ENCODE peak calls at places on chromosomes 7 and 10, in seven cellular contexts. J, G, E, R, U, D and M are unnamed samples. For H3K36me3, the result is how much of the 10 kb centered on the place peaks cover.

GRCh38 chr10:101091546-101092290 is 29.9 kb downstream of the KAZALD1 start:
- DNase-seq in J (no peak), E (peak), D (no peak), U (peak), R (no peak), G (no peak), M (peak)

GRCh38 chr10:122494833-122495232 is 33.5 kb downstream of the HTRA1 start:
- DNase-seq in D (no peak), G (no peak), E (peak), R (peak), U (peak), J (peak), M (peak)

GRCh38 chr10:109893371-109893770 is 29.9 kb downstream of the XPNPEP1 start:
- DNase-seq in D (no peak), G (no peak), R (no peak), E (no peak), J (no peak), U (no peak), M (no peak)

GRCh38 chr10:17428096-17428615 is 26.2 kb downstream of the ST8SIA6 start:
- DNase-seq in U (no peak), E (no peak), D (no peak), G (no peak), R (no peak), J (no peak), M (no peak)

GRCh38 chr10:114915294-114915693 is 22.7 kb upstream of the TRUB1 start:
- DNase-seq in R (no peak), D (no peak), G (no peak), J (no peak), E (no peak), U (no peak), M (no peak)

GRCh38 chr10:58894929-58895328 is 281.5 kb upstream of the PHYHIPL start:
- DNase-seq in U (no peak), J (peak), R (no peak), G (no peak), D (no peak), E (no peak), M (no peak)

GRCh38 chr10:123398180-123398591 is 244.0 kb downstream of the BUB3 start:
- DNase-seq in J (no peak), U (no peak), D (peak), G (no peak), E (no peak), R (no peak), M (no peak)

GRCh38 chr7:71506822-71507221 is 374.9 kb downstream of the GALNT17 start:
- DNase-seq in J (no peak), E (no peak), G (no peak), D (no peak), R (no peak), U (no peak), M (no peak)

GRCh38 chr7:896346-897075 is 20.2 kb downstream of the GET4 start:
- DNase-seq in E (no peak), U (no peak), R (no peak), D (no peak), G (no peak), J (no peak), M (no peak)

GRCh38 chr10:63819753-63820347 is 298.6 kb downstream of the REEP3 start:
- DNase-seq in G (peak), D (no peak), U (peak), J (peak), E (peak), R (peak), M (peak)

GRCh38 chr7:100544949-100545635 is 6.1 kb downstream of the AGFG2 start:
- DNase-seq in D (no peak), G (no peak), R (no peak), U (peak), J (peak), E (peak), M (no peak)

GRCh38 chr10:22630229-22631174 is 83.9 kb downstream of the PIP4K2A start:
- DNase-seq in J (peak), G (no peak), E (peak), U (peak), D (peak), R (no peak), M (no peak)

GRCh38 chr10:113788604-113789083 is 37.2 kb downstream of the PLEKHS1 start:
- DNase-seq in J (peak), D (peak), R (peak), E (peak), G (no peak), U (peak), M (peak)

GRCh38 chr10:29748109-29748650 is 113.4 kb upstream of the SVIL start:
- DNase-seq in J (peak), E (no peak), U (no peak), G (no peak), D (no peak), R (no peak), M (no peak)

GRCh38 chr7:54076619-54077018 is 465.6 kb upstream of the VSTM2A start:
- DNase-seq in G (no peak), D (no peak), J (no peak), E (no peak), R (no peak), U (peak), M (no peak)

GRCh38 chr10:129107525-129107924 is 359.5 kb upstream of the MGMT start:
- DNase-seq in G (no peak), D (no peak), J (no peak), U (no peak), R (no peak), E (no peak), M (no peak)

GRCh38 chr10:73517166-73517888 is 21.5 kb upstream of the PPP3CB start:
- DNase-seq in D (no peak), R (no peak), U (peak), J (no peak), E (no peak), G (no peak), M (no peak)

GRCh38 chr7:153943428-153944370 is 108.5 kb upstream of the DPP6 start:
- DNase-seq in J (no peak), G (no peak), E (no peak), D (no peak), R (no peak), U (no peak), M (no peak)

GRCh38 chr7:112104153-112104552 is 102.0 kb downstream of the DOCK4 start:
- DNase-seq in U (no peak), E (no peak), G (no peak), D (no peak), J (no peak), R (no peak), M (no peak)

GRCh38 chr10:24968349-24968748 is 15.9 kb upstream of the PRTFDC1 start:
- DNase-seq in D (no peak), J (no peak), E (no peak), G (no peak), U (no peak), R (no peak), M (no peak)

GRCh38 chr7:138352570-138353461 is 107.2 kb upstream of the TRIM24 start:
- DNase-seq in J (peak), R (no peak), D (no peak), E (no peak), G (no peak), U (no peak), M (no peak)

GRCh38 chr10:126730856-126731612 is 60.5 kb upstream of the C10orf90 start:
- DNase-seq in D (no peak), G (no peak), R (no peak), U (peak), E (no peak), J (no peak), M (no peak)

GRCh38 chr7:140247564-140247963 is 70.8 kb upstream of the KDM7A start:
- DNase-seq in D (no peak), E (no peak), J (peak), G (no peak), R (no peak), U (no peak), M (no peak)

GRCh38 chr7:131574741-131575140 is 18.3 kb upstream of the PODXL start:
- DNase-seq in R (no peak), J (no peak), E (peak), U (no peak), D (no peak), G (no peak), M (peak)

GRCh38 chr10:1155791-1156615 is 99.8 kb downstream of the WDR37 start:
- DNase-seq in J (no peak), D (no peak), U (no peak), E (no peak), R (no peak), G (no peak), M (no peak)

GRCh38 chr7:47314728-47315601 is 266.9 kb downstream of the TNS3 start:
- DNase-seq in R (no peak), D (no peak), G (peak), U (no peak), J (peak), E (peak), M (no peak)

GRCh38 chr7:38369816-38370493 is 96.5 kb upstream of the TARP start:
- DNase-seq in E (peak), J (peak), G (peak), U (peak), R (peak), D (peak), M (peak)

GRCh38 chr10:29304259-29305030 is 15.6 kb downstream of the LYZL1 start:
- DNase-seq in R (peak), J (peak), D (no peak), G (peak), E (peak), U (peak), M (peak)

GRCh38 chr10:45023426-45023825 is 22.7 kb downstream of the ZNF22 start:
- DNase-seq in D (no peak), E (peak), U (no peak), R (no peak), G (no peak), J (no peak), M (no peak)

GRCh38 chr10:102113956-102114857 is 6.0 kb downstream of the LDB1 start:
- DNase-seq in G (peak), J (no peak), E (peak), U (no peak), D (peak), R (no peak), M (peak)

DNA sequence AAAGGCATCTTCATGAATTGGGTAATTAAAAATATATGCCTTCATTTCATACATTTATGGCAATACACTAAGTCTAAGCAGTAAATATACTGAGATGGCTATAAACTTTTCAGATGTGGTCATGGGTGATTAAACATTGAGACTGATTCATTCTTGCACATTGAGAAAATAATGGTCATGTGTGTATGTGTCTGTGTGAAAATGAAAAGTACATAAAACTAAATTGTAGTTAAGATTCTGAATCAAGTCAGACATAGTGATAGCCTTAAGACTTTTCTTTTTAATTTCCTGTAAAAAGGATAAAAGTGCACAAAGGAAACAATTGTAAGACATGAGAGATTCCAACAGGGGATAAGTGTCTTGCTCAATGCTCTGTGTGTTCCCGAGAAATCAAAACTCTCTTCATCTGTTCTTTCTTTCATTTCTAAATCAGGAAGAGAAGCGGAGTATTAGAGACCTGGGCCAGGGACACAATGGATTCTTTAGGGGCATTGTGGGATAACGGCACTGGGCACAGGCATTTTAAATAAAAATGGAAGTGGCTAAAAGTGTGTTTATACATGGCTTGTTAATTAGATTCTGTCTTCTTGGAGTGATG is 69.8 kb upstream of the AGR3 start:
- DNase-seq in J (no peak), D (no peak), E (peak), U (peak), G (no peak), R (no peak), M (no peak)
- H3K4me3 ChIP-seq in J (no peak), D (no peak), E (peak), U (no peak), G (no peak), R (no peak), M (no peak)

GRCh38 chr7:44221231-44221791 is 20.5 kb downstream of the YKT6 start:
- DNase-seq in R (no peak), E (peak), G (no peak), D (no peak), J (peak), U (no peak), M (no peak)
- H3K36me3 ChIP-seq in R (under half), E (under half), G (under half), D (under half), J (under half), U (under half), M (under half)

GRCh38 chr10:55629792-55630490 is 731.1 kb downstream of the ZWINT start:
- DNase-seq in J (peak), G (no peak), R (no peak), D (no peak), U (peak), E (peak), M (peak)
- H3K4me3 ChIP-seq in J (peak), G (no peak), R (no peak), D (no peak), U (no peak), E (peak), M (peak)

GRCh38 chr10:89593043-89593442 is 52.0 kb downstream of the PANK1 start:
- DNase-seq in G (no peak), E (no peak), R (no peak), U (peak), J (no peak), D (no peak), M (no peak)
- H3K36me3 ChIP-seq in G (under half), E (under half), R (under half), U (under half), J (under half), D (under half), M (under half)

GRCh38 chr10:34809796-34810195 is 5.3 kb downstream of the PARD3 start:
- DNase-seq in R (no peak), U (no peak), D (no peak), J (no peak), E (peak), G (no peak), M (no peak)
- H3K4me3 ChIP-seq in R (peak), U (no peak), D (no peak), J (no peak), E (peak), G (no peak), M (no peak)

GRCh38 chr7:50704844-50705243 is 77.9 kb downstream of the GRB10 start:
- DNase-seq in G (no peak), E (no peak), J (no peak), R (no peak), U (no peak), D (no peak), M (no peak)
- H3K36me3 ChIP-seq in G (under half), E (under half), J (under half), R (under half), U (under half), D (under half), M (under half)

DNA sequence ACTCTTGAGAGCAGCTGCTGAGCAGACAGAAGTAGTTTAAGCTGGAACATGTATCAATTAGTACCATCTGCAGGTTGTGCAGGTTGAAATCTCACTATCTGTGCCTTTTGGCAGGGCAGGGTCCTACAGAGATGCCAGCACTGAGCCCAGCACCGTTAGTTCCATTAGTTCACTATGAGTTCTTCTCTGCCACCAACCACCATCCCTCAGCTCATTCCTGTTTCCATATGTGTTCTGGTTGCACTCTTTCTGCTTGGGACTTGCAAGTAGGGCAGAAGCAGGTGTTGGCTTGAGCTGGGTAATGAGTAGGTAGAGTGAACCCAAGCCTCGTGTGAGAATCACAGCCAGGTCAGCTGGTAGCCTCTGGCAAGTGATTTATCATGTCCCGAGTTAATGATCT is 2.8 kb downstream of the SMO start:
- DNase-seq in G (no peak), U (no peak), E (no peak), J (no peak), D (no peak), R (no peak), M (no peak)
- H3K4me3 ChIP-seq in G (no peak), U (no peak), E (no peak), J (no peak), D (no peak), R (no peak), M (no peak)

DNA sequence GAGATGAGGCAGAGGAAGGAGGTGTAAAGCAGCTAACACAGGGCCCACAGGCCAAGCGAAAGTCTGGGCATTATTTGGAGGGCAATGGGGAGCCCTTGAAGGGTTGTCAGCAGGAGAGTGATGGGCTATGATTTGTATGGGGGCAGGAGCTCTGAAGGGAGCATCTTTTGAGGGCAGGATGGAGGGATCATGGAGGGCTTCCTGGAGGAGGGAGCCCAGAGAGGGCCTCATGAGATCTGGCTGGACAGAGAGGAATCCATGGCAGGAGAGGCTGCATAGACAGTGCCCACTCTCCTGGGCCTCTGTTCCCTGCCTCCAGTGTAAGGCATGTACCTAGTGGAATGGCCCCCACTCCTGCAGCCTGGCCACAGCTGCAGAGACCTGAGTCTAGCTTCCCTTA is 136.6 kb upstream of the PPIF start:
- DNase-seq in G (no peak), U (no peak), R (no peak), D (no peak), J (no peak), E (no peak), M (no peak)
- H3K36me3 ChIP-seq in G (under half), U (under half), R (under half), D (under half), J (under half), E (under half), M (half or more)